ENCODE peak calls at places on chromosome 4, in six cellular contexts. One of them, this sample, is unnamed.

GRCh38 chr4:78613522-78614311 is 62.1 kb downstream of the ANXA3 start:
- DNase-seq in GM23338: no peak
- DNase-seq in SK-N-SH: no peak
- DNase-seq in endothelial cell of umbilical vein: no peak
- DNase-seq in suprapubic skin: no peak
- DNase-seq in sigmoid colon: no peak
- DNase-seq in this sample: no peak

GRCh38 chr4:77172336-77172735 is 15.3 kb downstream of the CCNG2 start:
- DNase-seq in suprapubic skin: no peak
- DNase-seq in SK-N-SH: no peak
- DNase-seq in GM23338: no peak
- DNase-seq in sigmoid colon: no peak
- DNase-seq in endothelial cell of umbilical vein: no peak
- DNase-seq in this sample: no peak

GRCh38 chr4:37827030-37827705 is 682 bp downstream of the PGM2 start:
- DNase-seq in suprapubic skin: peak; percentile 81
- DNase-seq in GM23338: no peak
- DNase-seq in endothelial cell of umbilical vein: peak; percentile 71
- DNase-seq in sigmoid colon: peak; percentile 68
- DNase-seq in SK-N-SH: no peak
- DNase-seq in this sample: no peak

GRCh38 chr4:71290074-71290473 is 48.7 kb upstream of the SLC4A4 start:
- DNase-seq in SK-N-SH: no peak
- DNase-seq in sigmoid colon: no peak
- DNase-seq in endothelial cell of umbilical vein: no peak
- DNase-seq in suprapubic skin: no peak
- DNase-seq in GM23338: no peak
- DNase-seq in this sample: no peak

GRCh38 chr4:63618883-63619573 is 790.2 kb downstream of the TECRL start:
- DNase-seq in GM23338: no peak
- DNase-seq in sigmoid colon: no peak
- DNase-seq in endothelial cell of umbilical vein: no peak
- DNase-seq in suprapubic skin: no peak
- DNase-seq in SK-N-SH: no peak
- DNase-seq in this sample: no peak

GRCh38 chr4:152817331-152817730 is 37.6 kb downstream of the ARFIP1 start:
- DNase-seq in GM23338: no peak
- DNase-seq in suprapubic skin: no peak
- DNase-seq in sigmoid colon: no peak
- DNase-seq in SK-N-SH: no peak
- DNase-seq in endothelial cell of umbilical vein: peak; percentile 49
- DNase-seq in this sample: no peak

GRCh38 chr4:119930546-119930945 is 136.1 kb downstream of the MAD2L1 start:
- DNase-seq in GM23338: no peak
- DNase-seq in SK-N-SH: no peak
- DNase-seq in suprapubic skin: no peak
- DNase-seq in sigmoid colon: no peak
- DNase-seq in endothelial cell of umbilical vein: no peak
- DNase-seq in this sample: no peak

GRCh38 chr4:87002682-87003043 is 67.9 kb downstream of the AFF1 start:
- DNase-seq in sigmoid colon: no peak
- DNase-seq in GM23338: peak; percentile 71
- DNase-seq in SK-N-SH: no peak
- DNase-seq in endothelial cell of umbilical vein: no peak
- DNase-seq in suprapubic skin: no peak
- DNase-seq in this sample: no peak

GRCh38 chr4:17497890-17498523 is 13.9 kb downstream of the QDPR start:
- DNase-seq in GM23338: no peak
- DNase-seq in suprapubic skin: no peak
- DNase-seq in SK-N-SH: no peak
- DNase-seq in sigmoid colon: no peak
- DNase-seq in endothelial cell of umbilical vein: no peak
- DNase-seq in this sample: no peak

GRCh38 chr4:78768447-78769177 is 7.5 kb upstream of the BMP2K start:
- DNase-seq in GM23338: no peak
- DNase-seq in endothelial cell of umbilical vein: no peak
- DNase-seq in suprapubic skin: no peak
- DNase-seq in SK-N-SH: no peak
- DNase-seq in sigmoid colon: no peak
- DNase-seq in this sample: no peak

GRCh38 chr4:8362483-8362882 is 78.0 kb downstream of the ACOX3 start:
- DNase-seq in endothelial cell of umbilical vein: no peak
- DNase-seq in GM23338: no peak
- DNase-seq in SK-N-SH: no peak
- DNase-seq in suprapubic skin: peak; percentile 3
- DNase-seq in sigmoid colon: peak; percentile 25
- DNase-seq in this sample: no peak

GRCh38 chr4:110518889-110519490 is 43.0 kb downstream of the ENPEP start:
- DNase-seq in suprapubic skin: no peak
- DNase-seq in SK-N-SH: peak; percentile 15
- DNase-seq in endothelial cell of umbilical vein: peak; percentile 33
- DNase-seq in GM23338: peak; percentile 62
- DNase-seq in sigmoid colon: no peak
- DNase-seq in this sample: no peak

GRCh38 chr4:88054909-88055308 is 47.5 kb downstream of the PKD2 start:
- DNase-seq in GM23338: peak; percentile 70
- DNase-seq in SK-N-SH: peak; percentile 20
- DNase-seq in suprapubic skin: no peak
- DNase-seq in endothelial cell of umbilical vein: peak; percentile 77
- DNase-seq in sigmoid colon: no peak
- DNase-seq in this sample: no peak

GRCh38 chr4:36303430-36304137 is 22.2 kb downstream of the DTHD1 start:
- DNase-seq in suprapubic skin: no peak
- DNase-seq in endothelial cell of umbilical vein: no peak
- DNase-seq in GM23338: no peak
- DNase-seq in sigmoid colon: no peak
- DNase-seq in SK-N-SH: no peak
- DNase-seq in this sample: no peak

GRCh38 chr4:11228575-11228974 is 200.1 kb downstream of the HS3ST1 start:
- DNase-seq in GM23338: no peak
- DNase-seq in suprapubic skin: no peak
- DNase-seq in SK-N-SH: no peak
- DNase-seq in endothelial cell of umbilical vein: no peak
- DNase-seq in sigmoid colon: no peak
- DNase-seq in this sample: no peak

GRCh38 chr4:56149601-56150000 is 200.9 kb downstream of the CEP135 start:
- DNase-seq in GM23338: no peak
- DNase-seq in sigmoid colon: no peak
- DNase-seq in suprapubic skin: no peak
- DNase-seq in endothelial cell of umbilical vein: no peak
- DNase-seq in SK-N-SH: no peak
- DNase-seq in this sample: no peak

GRCh38 chr4:6641164-6641970 is 882 bp downstream of the MRFAP1 start:
- DNase-seq in sigmoid colon: no peak
- DNase-seq in suprapubic skin: peak; percentile 81
- DNase-seq in endothelial cell of umbilical vein: peak; percentile 49
- DNase-seq in SK-N-SH: peak; percentile 67
- DNase-seq in GM23338: peak; percentile 45
- DNase-seq in this sample: peak; percentile 91

GRCh38 chr4:109207060-109207459 is 95.4 kb downstream of the COL25A1 start:
- DNase-seq in suprapubic skin: no peak
- DNase-seq in GM23338: no peak
- DNase-seq in SK-N-SH: peak; percentile 0
- DNase-seq in endothelial cell of umbilical vein: peak; percentile 34
- DNase-seq in sigmoid colon: no peak
- DNase-seq in this sample: no peak

GRCh38 chr4:99013884-99014523 is 18.5 kb downstream of the METAP1 start:
- DNase-seq in GM23338: no peak
- DNase-seq in suprapubic skin: no peak
- DNase-seq in sigmoid colon: no peak
- DNase-seq in SK-N-SH: no peak
- DNase-seq in endothelial cell of umbilical vein: no peak
- DNase-seq in this sample: no peak

GRCh38 chr4:118352843-118353373 is at the start of gene PRSS12:
- DNase-seq in suprapubic skin: peak; percentile 84
- DNase-seq in GM23338: peak; percentile 95
- DNase-seq in sigmoid colon: peak; percentile 70
- DNase-seq in SK-N-SH: peak; percentile 96
- DNase-seq in endothelial cell of umbilical vein: peak; percentile 44
- DNase-seq in this sample: peak; percentile 89

GRCh38 chr4:1022739-1023066 is 11.3 kb downstream of the FGFRL1 start:
- DNase-seq in endothelial cell of umbilical vein: no peak
- DNase-seq in suprapubic skin: no peak
- DNase-seq in GM23338: no peak
- DNase-seq in SK-N-SH: no peak
- DNase-seq in sigmoid colon: no peak
- DNase-seq in this sample: no peak

GRCh38 chr4:119172223-119172622 is 36.6 kb downstream of the MYOZ2 start:
- DNase-seq in SK-N-SH: no peak
- DNase-seq in suprapubic skin: no peak
- DNase-seq in endothelial cell of umbilical vein: no peak
- DNase-seq in GM23338: no peak
- DNase-seq in sigmoid colon: no peak
- DNase-seq in this sample: no peak

GRCh38 chr4:170139764-170140163 is 50.0 kb upstream of the AADAT start:
- DNase-seq in sigmoid colon: no peak
- DNase-seq in GM23338: no peak
- DNase-seq in endothelial cell of umbilical vein: no peak
- DNase-seq in SK-N-SH: no peak
- DNase-seq in suprapubic skin: no peak
- DNase-seq in this sample: no peak

GRCh38 chr4:140251566-140251965 is 97.6 kb upstream of the MAML3 start:
- DNase-seq in GM23338: no peak
- DNase-seq in sigmoid colon: no peak
- DNase-seq in suprapubic skin: no peak
- DNase-seq in endothelial cell of umbilical vein: no peak
- DNase-seq in SK-N-SH: no peak
- DNase-seq in this sample: no peak

DNA sequence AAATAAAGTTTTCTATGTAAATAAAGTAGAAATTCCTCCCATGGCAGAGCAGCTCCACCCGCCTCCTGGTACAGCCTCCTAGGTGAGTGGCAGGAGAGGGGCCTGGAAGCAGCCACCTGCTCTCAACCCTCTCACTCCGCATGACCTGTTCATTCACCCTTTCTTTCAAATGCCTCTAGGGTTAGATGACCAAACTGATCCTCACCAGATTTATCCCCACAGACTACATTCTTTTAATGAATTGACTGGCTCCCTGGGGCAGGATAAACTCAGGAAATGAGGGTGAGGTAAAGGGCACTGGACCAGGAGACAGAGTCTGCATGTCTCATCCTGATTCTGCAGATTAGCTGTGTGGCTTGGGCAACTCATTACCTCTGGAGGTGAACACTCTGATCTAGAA is 32.6 kb upstream of the NKX6-1 start:
- DNase-seq in GM23338: no peak
- DNase-seq in SK-N-SH: peak; percentile 3
- DNase-seq in endothelial cell of umbilical vein: no peak
- DNase-seq in sigmoid colon: no peak
- DNase-seq in suprapubic skin: no peak
- DNase-seq in this sample: no peak
- TF ChIP-seq POLR2AphosphoS5 in GM23338: no peak
- TF ChIP-seq POLR2AphosphoS5 in SK-N-SH: no peak
- TF ChIP-seq POLR2AphosphoS5 in endothelial cell of umbilical vein: no peak
- TF ChIP-seq POLR2AphosphoS5 in sigmoid colon: no peak
- TF ChIP-seq POLR2AphosphoS5 in suprapubic skin: no peak
- TF ChIP-seq POLR2AphosphoS5 in this sample: no peak

GRCh38 chr4:183875251-183875825 is 29.8 kb upstream of the STOX2 start:
- DNase-seq in SK-N-SH: no peak
- DNase-seq in GM23338: no peak
- DNase-seq in suprapubic skin: no peak
- DNase-seq in sigmoid colon: no peak
- DNase-seq in endothelial cell of umbilical vein: no peak
- DNase-seq in this sample: no peak
- TF ChIP-seq POLR2AphosphoS5 in SK-N-SH: no peak
- TF ChIP-seq POLR2AphosphoS5 in GM23338: no peak
- TF ChIP-seq POLR2AphosphoS5 in suprapubic skin: no peak
- TF ChIP-seq POLR2AphosphoS5 in sigmoid colon: no peak
- TF ChIP-seq POLR2AphosphoS5 in endothelial cell of umbilical vein: no peak
- TF ChIP-seq POLR2AphosphoS5 in this sample: no peak

DNA sequence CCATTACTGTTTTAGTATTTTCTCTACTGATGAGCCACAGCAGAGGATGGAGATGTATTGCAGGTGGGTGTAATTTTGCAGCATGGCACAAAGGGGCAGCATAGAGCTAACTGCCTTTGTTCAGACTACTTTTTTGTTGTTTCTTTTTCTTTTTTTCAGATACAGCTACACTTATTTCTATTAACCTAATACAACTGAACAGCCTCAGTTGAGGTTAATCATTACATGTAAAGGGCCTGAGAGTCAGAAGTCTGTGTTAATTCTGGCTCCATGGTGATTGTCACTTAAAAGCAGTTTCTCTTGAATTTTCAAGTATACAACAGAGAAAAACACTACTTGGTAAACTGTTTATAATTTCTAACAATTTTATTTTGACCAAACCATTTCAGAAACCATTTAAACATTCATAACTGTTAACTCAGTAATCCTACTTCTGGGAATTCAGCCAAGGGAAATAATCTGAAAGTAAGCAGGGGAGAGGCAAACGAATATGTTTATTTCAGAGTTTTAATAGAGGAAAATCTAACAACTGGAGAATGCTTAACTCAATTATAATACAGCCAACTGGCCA is 13.9 kb upstream of the PPEF2 start:
- DNase-seq in sigmoid colon: no peak
- DNase-seq in endothelial cell of umbilical vein: peak; percentile 73
- DNase-seq in suprapubic skin: no peak
- DNase-seq in SK-N-SH: peak; percentile 59
- DNase-seq in GM23338: peak; percentile 74
- DNase-seq in this sample: no peak
- TF ChIP-seq POLR2AphosphoS5 in sigmoid colon: no peak
- TF ChIP-seq POLR2AphosphoS5 in endothelial cell of umbilical vein: no peak
- TF ChIP-seq POLR2AphosphoS5 in suprapubic skin: no peak
- TF ChIP-seq POLR2AphosphoS5 in SK-N-SH: no peak
- TF ChIP-seq POLR2AphosphoS5 in GM23338: no peak
- TF ChIP-seq POLR2AphosphoS5 in this sample: no peak

GRCh38 chr4:52715255-52715897 is 35.8 kb downstream of the ERVMER34-1 start:
- DNase-seq in suprapubic skin: no peak
- DNase-seq in SK-N-SH: no peak
- DNase-seq in endothelial cell of umbilical vein: no peak
- DNase-seq in sigmoid colon: no peak
- DNase-seq in GM23338: no peak
- DNase-seq in this sample: no peak
- TF ChIP-seq POLR2AphosphoS5 in suprapubic skin: no peak
- TF ChIP-seq POLR2AphosphoS5 in SK-N-SH: no peak
- TF ChIP-seq POLR2AphosphoS5 in endothelial cell of umbilical vein: peak; percentile 42
- TF ChIP-seq POLR2AphosphoS5 in sigmoid colon: no peak
- TF ChIP-seq POLR2AphosphoS5 in GM23338: no peak
- TF ChIP-seq POLR2AphosphoS5 in this sample: no peak

GRCh38 chr4:173529505-173530325 is at the start of gene HAND2:
- DNase-seq in GM23338: peak; percentile 69
- DNase-seq in suprapubic skin: no peak
- DNase-seq in sigmoid colon: peak; percentile 97
- DNase-seq in endothelial cell of umbilical vein: no peak
- DNase-seq in SK-N-SH: peak; percentile 91
- DNase-seq in this sample: no peak
- TF ChIP-seq POLR2AphosphoS5 in GM23338: no peak
- TF ChIP-seq POLR2AphosphoS5 in suprapubic skin: no peak
- TF ChIP-seq POLR2AphosphoS5 in sigmoid colon: peak; percentile 98
- TF ChIP-seq POLR2AphosphoS5 in endothelial cell of umbilical vein: no peak
- TF ChIP-seq POLR2AphosphoS5 in SK-N-SH: peak; percentile 99
- TF ChIP-seq POLR2AphosphoS5 in this sample: peak; percentile 79

GRCh38 chr4:52861879-52862604 is at the start of gene RASL11B:
- DNase-seq in GM23338: peak; percentile 92
- DNase-seq in endothelial cell of umbilical vein: peak; percentile 78
- DNase-seq in SK-N-SH: peak; percentile 98
- DNase-seq in suprapubic skin: peak; percentile 85
- DNase-seq in sigmoid colon: peak; percentile 87
- DNase-seq in this sample: peak; percentile 90
- TF ChIP-seq POLR2AphosphoS5 in GM23338: peak; percentile 92
- TF ChIP-seq POLR2AphosphoS5 in endothelial cell of umbilical vein: peak; percentile 24
- TF ChIP-seq POLR2AphosphoS5 in SK-N-SH: peak; percentile 69
- TF ChIP-seq POLR2AphosphoS5 in suprapubic skin: no peak
- TF ChIP-seq POLR2AphosphoS5 in sigmoid colon: peak; percentile 56
- TF ChIP-seq POLR2AphosphoS5 in this sample: peak; percentile 83

This sample was measured in spleen.